ENCODE peak calls at places on chromosomes 11 and 22, in eight cellular contexts. Y, A, J, Z, N, D, W and P are unnamed samples.

GRCh38 chr11:7967826-7968225 is 2.6 kb upstream of the NLRP10 start:
- DNase-seq in Y (no peak), A (no peak), J (no peak), Z (peak), N (no peak), D (no peak), W (no peak), P (no peak)

GRCh38 chr22:27518583-27519437 is 282.7 kb downstream of the MN1 start:
- DNase-seq in Y (no peak), A (no peak), J (no peak), Z (no peak), N (no peak), D (no peak), W (no peak), P (no peak)

GRCh38 chr11:41461057-41461681 is 1.7 kb upstream of the LRRC4C start:
- DNase-seq in Y (no peak), A (no peak), J (no peak), Z (no peak), N (no peak), D (no peak), W (no peak), P (peak)

GRCh38 chr11:104104664-104105063 is 59.3 kb downstream of the PDGFD start:
- DNase-seq in Y (no peak), A (no peak), J (no peak), Z (no peak), N (no peak), D (no peak), W (no peak), P (no peak)

GRCh38 chr22:17980638-17981051 is 43.7 kb downstream of the MICAL3 start:
- DNase-seq in Y (no peak), A (no peak), J (no peak), Z (peak), N (no peak), D (no peak), W (peak), P (no peak)

GRCh38 chr11:31218847-31219246 is 150.7 kb downstream of the DCDC1 start:
- DNase-seq in Y (no peak), A (no peak), J (no peak), Z (no peak), N (no peak), D (no peak), W (no peak), P (no peak)

GRCh38 chr11:65844231-65844872 is 10.6 kb downstream of the SNX32 start:
- DNase-seq in Y (no peak), A (no peak), J (no peak), Z (no peak), N (no peak), D (no peak), W (no peak), P (peak)

GRCh38 chr11:71246559-71246958 is 5.8 kb downstream of the SHANK2 start:
- DNase-seq in Y (no peak), A (no peak), J (no peak), Z (no peak), N (peak), D (no peak), W (no peak), P (no peak)

GRCh38 chr11:117884994-117885393 is 8.5 kb upstream of the FXYD6 start:
- DNase-seq in Y (no peak), A (no peak), J (no peak), Z (peak), N (no peak), D (no peak), W (no peak), P (no peak)

GRCh38 chr22:32048069-32048468 is 5.0 kb downstream of the SLC5A1 start:
- DNase-seq in Y (no peak), A (no peak), J (no peak), Z (no peak), N (no peak), D (no peak), W (no peak), P (no peak)

GRCh38 chr22:30115705-30116104 is 35.4 kb downstream of the HORMAD2 start:
- DNase-seq in Y (no peak), A (no peak), J (no peak), Z (peak), N (no peak), D (no peak), W (no peak), P (no peak)

GRCh38 chr11:57434640-57435546 is 8.0 kb upstream of the SLC43A3 start:
- DNase-seq in Y (no peak), A (no peak), J (peak), Z (peak), N (no peak), D (no peak), W (no peak), P (peak)

GRCh38 chr11:102177974-102178631 is 67.9 kb downstream of the YAP1 start:
- DNase-seq in Y (no peak), A (no peak), J (peak), Z (peak), N (no peak), D (no peak), W (no peak), P (peak)

GRCh38 chr11:65553301-65554001 is 4.7 kb downstream of the LTBP3 start:
- DNase-seq in Y (no peak), A (no peak), J (no peak), Z (no peak), N (no peak), D (no peak), W (peak), P (no peak)

GRCh38 chr22:31579835-31580242 is 82.2 kb downstream of the PISD start:
- DNase-seq in Y (no peak), A (no peak), J (peak), Z (no peak), N (no peak), D (no peak), W (no peak), P (peak)

GRCh38 chr11:134100171-134100570 is 31.3 kb downstream of the JAM3 start:
- DNase-seq in Y (no peak), A (no peak), J (no peak), Z (no peak), N (no peak), D (no peak), W (no peak), P (no peak)

GRCh38 chr11:32658639-32659406 is 75.2 kb downstream of the EIF3M start:
- DNase-seq in Y (no peak), A (no peak), J (no peak), Z (peak), N (no peak), D (no peak), W (no peak), P (no peak)

GRCh38 chr11:120057595-120058581 is 80.0 kb downstream of the TRIM29 start:
- DNase-seq in Y (no peak), A (no peak), J (no peak), Z (peak), N (no peak), D (no peak), W (no peak), P (peak)

GRCh38 chr11:43486141-43486540 is 127.4 kb downstream of the TTC17 start:
- DNase-seq in Y (no peak), A (no peak), J (no peak), Z (peak), N (no peak), D (no peak), W (peak), P (no peak)

GRCh38 chr11:69664103-69664775 is 10.9 kb downstream of the LTO1 start:
- DNase-seq in Y (no peak), A (no peak), J (no peak), Z (no peak), N (peak), D (no peak), W (no peak), P (no peak)

GRCh38 chr11:88115828-88116410 is 59.3 kb downstream of the RAB38 start:
- DNase-seq in Y (no peak), A (no peak), J (no peak), Z (no peak), N (no peak), D (no peak), W (no peak), P (no peak)

GRCh38 chr11:7977251-7977917 is 9.8 kb upstream of the EIF3F start:
- DNase-seq in Y (no peak), A (no peak), J (no peak), Z (peak), N (no peak), D (no peak), W (peak), P (no peak)

GRCh38 chr22:33544707-33545106 is 375.6 kb downstream of the LARGE1 start:
- DNase-seq in Y (no peak), A (no peak), J (no peak), Z (no peak), N (no peak), D (no peak), W (no peak), P (no peak)

GRCh38 chr11:75639752-75640151 is 29.1 kb downstream of the MAP6 start:
- DNase-seq in Y (peak), A (no peak), J (no peak), Z (peak), N (no peak), D (peak), W (no peak), P (no peak)

GRCh38 chr11:116420770-116421528 is 351.8 kb downstream of the BUD13 start:
- DNase-seq in Y (no peak), A (no peak), J (no peak), Z (peak), N (no peak), D (no peak), W (no peak), P (no peak)

GRCh38 chr11:115398333-115398732 is 105.9 kb downstream of the CADM1 start:
- DNase-seq in Y (no peak), A (no peak), J (no peak), Z (no peak), N (no peak), D (no peak), W (no peak), P (no peak)

GRCh38 chr11:12598330-12599256 is 75.6 kb upstream of the TEAD1 start:
- DNase-seq in Y (no peak), A (no peak), J (no peak), Z (peak), N (no peak), D (no peak), W (no peak), P (no peak)

GRCh38 chr11:9748361-9748970 is 84.6 kb downstream of the SWAP70 start:
- DNase-seq in Y (peak), A (peak), J (peak), Z (peak), N (no peak), D (no peak), W (peak), P (peak)

GRCh38 chr22:25881353-25881752 is 139.4 kb downstream of the MYO18B start:
- DNase-seq in Y (no peak), A (no peak), J (no peak), Z (no peak), N (no peak), D (no peak), W (no peak), P (no peak)